ENCODE peak calls at places on chromosome 16, in eight cellular contexts. One of them, this sample, is unnamed. For H3K9me3, the result is how much of the 10 kb centered on the place peaks cover.

GRCh38 chr16:77434022-77434364 is 841 bp downstream of the ADAMTS18 start:
- DNase-seq in lung: no peak
- DNase-seq in uterus: no peak
- DNase-seq in kidney: no peak
- DNase-seq in upper lobe of right lung: no peak
- DNase-seq in endothelial cell of umbilical vein: no peak
- DNase-seq in right lobe of liver: no peak
- DNase-seq in cardiac muscle cell: no peak
- DNase-seq in this sample: no peak

GRCh38 chr16:11011326-11011725 is 67.0 kb downstream of the CLEC16A start:
- DNase-seq in lung: no peak
- DNase-seq in uterus: no peak
- DNase-seq in kidney: no peak
- DNase-seq in upper lobe of right lung: no peak
- DNase-seq in endothelial cell of umbilical vein: no peak
- DNase-seq in right lobe of liver: no peak
- DNase-seq in cardiac muscle cell: no peak
- DNase-seq in this sample: no peak

GRCh38 chr16:21145738-21146137 is 4.9 kb downstream of the DNAH3 start:
- DNase-seq in lung: no peak
- DNase-seq in uterus: no peak
- DNase-seq in kidney: no peak
- DNase-seq in upper lobe of right lung: no peak
- DNase-seq in endothelial cell of umbilical vein: no peak
- DNase-seq in right lobe of liver: no peak
- DNase-seq in cardiac muscle cell: no peak
- DNase-seq in this sample: no peak

GRCh38 chr16:11236855-11237254 is 19.1 kb downstream of the SOCS1 start:
- DNase-seq in lung: peak
- DNase-seq in uterus: no peak
- DNase-seq in kidney: no peak
- DNase-seq in upper lobe of right lung: peak
- DNase-seq in endothelial cell of umbilical vein: no peak
- DNase-seq in right lobe of liver: no peak
- DNase-seq in cardiac muscle cell: no peak
- DNase-seq in this sample: no peak

GRCh38 chr16:12186774-12187335 is 210.3 kb downstream of the SNX29 start:
- DNase-seq in lung: no peak
- DNase-seq in uterus: no peak
- DNase-seq in kidney: no peak
- DNase-seq in upper lobe of right lung: no peak
- DNase-seq in endothelial cell of umbilical vein: peak
- DNase-seq in right lobe of liver: peak
- DNase-seq in cardiac muscle cell: no peak
- DNase-seq in this sample: no peak

GRCh38 chr16:11698271-11698689 is 30.0 kb downstream of the SNN start:
- DNase-seq in lung: no peak
- DNase-seq in uterus: no peak
- DNase-seq in kidney: no peak
- DNase-seq in upper lobe of right lung: no peak
- DNase-seq in endothelial cell of umbilical vein: no peak
- DNase-seq in right lobe of liver: peak
- DNase-seq in cardiac muscle cell: no peak
- DNase-seq in this sample: no peak

GRCh38 chr16:79008869-79009179 is 591.7 kb downstream of the MAF start:
- DNase-seq in lung: no peak
- DNase-seq in uterus: no peak
- DNase-seq in kidney: no peak
- DNase-seq in upper lobe of right lung: no peak
- DNase-seq in endothelial cell of umbilical vein: no peak
- DNase-seq in right lobe of liver: no peak
- DNase-seq in cardiac muscle cell: no peak
- DNase-seq in this sample: no peak

GRCh38 chr16:66175580-66175979 is 190.9 kb upstream of the CDH5 start:
- DNase-seq in lung: no peak
- DNase-seq in uterus: no peak
- DNase-seq in kidney: no peak
- DNase-seq in upper lobe of right lung: no peak
- DNase-seq in endothelial cell of umbilical vein: no peak
- DNase-seq in right lobe of liver: peak
- DNase-seq in cardiac muscle cell: no peak
- DNase-seq in this sample: no peak

GRCh38 chr16:56683424-56684162 is 1.3 kb downstream of the MT1X start:
- DNase-seq in lung: no peak
- DNase-seq in uterus: no peak
- DNase-seq in kidney: no peak
- DNase-seq in upper lobe of right lung: no peak
- DNase-seq in endothelial cell of umbilical vein: no peak
- DNase-seq in right lobe of liver: peak
- DNase-seq in cardiac muscle cell: no peak
- DNase-seq in this sample: no peak

DNA sequence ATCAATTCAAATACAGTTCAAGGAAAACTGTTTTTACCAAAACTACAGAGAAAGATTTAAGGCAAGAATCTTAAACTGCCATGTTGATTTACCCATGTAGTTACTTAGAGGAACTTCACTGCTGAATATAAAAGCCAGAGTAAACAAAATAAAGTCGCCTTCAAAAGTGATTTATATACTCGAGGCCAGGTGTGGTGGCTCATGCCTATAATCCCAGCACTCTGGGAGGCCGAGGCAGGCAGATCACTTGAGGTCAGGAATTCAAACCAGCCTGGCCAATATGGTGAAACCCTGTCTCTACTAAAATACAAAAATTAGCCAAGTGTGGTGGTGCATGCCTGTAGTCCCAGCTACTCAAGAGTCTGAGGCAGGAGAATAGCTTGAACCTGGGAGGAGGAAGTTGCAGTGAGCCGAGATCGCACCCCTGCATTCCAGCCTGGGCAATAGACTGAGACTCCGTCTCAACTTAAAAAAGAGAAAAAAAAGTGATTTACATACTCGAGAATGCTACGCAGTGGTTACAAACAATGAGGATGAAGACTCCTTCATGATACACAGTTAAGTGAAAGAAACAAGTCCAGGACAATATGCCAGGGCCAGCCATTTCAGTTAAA is 54.1 kb upstream of the CNEP1R1 start:
- DNase-seq in lung: no peak
- DNase-seq in uterus: no peak
- DNase-seq in kidney: no peak
- DNase-seq in upper lobe of right lung: no peak
- DNase-seq in endothelial cell of umbilical vein: no peak
- DNase-seq in right lobe of liver: no peak
- DNase-seq in cardiac muscle cell: no peak
- DNase-seq in this sample: no peak
- H3K27ac ChIP-seq in lung: no peak
- H3K27ac ChIP-seq in uterus: no peak
- H3K27ac ChIP-seq in kidney: no peak
- H3K27ac ChIP-seq in upper lobe of right lung: no peak
- H3K27ac ChIP-seq in endothelial cell of umbilical vein: no peak
- H3K27ac ChIP-seq in right lobe of liver: no peak
- H3K27ac ChIP-seq in cardiac muscle cell: no peak
- H3K27ac ChIP-seq in this sample: no peak

DNA sequence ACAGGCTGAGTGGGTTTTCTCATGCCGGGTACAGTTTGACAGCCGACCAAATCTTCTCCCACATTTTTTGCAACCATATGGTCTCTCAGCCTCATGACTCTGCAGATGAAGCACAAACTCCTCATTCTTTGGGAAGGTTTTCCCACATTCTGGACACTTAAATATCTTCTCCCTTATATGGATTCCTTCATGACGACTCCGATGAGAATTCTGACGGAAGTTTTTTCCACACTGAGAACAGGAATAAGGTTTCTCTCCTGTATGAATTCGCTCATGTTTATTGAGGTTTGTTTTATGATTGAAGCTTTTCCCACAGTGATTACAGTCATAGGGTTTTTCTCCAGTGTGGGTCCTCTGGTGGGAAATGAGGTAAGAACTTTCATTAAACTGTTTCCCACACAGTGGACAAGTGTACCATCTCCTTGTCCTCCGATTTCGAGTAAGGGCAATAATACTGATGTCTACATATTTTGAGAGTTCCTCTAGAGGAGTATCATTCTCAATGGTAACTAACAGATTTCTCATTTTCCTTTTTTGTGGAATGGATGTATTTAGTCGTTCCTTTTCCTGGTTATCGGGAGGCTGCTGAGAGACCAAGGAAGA is 10.9 kb downstream of the ZNF200 start:
- DNase-seq in lung: no peak
- DNase-seq in uterus: no peak
- DNase-seq in kidney: no peak
- DNase-seq in upper lobe of right lung: no peak
- DNase-seq in endothelial cell of umbilical vein: peak
- DNase-seq in right lobe of liver: no peak
- DNase-seq in cardiac muscle cell: no peak
- DNase-seq in this sample: no peak
- H3K9me3 ChIP-seq in lung: under half
- H3K9me3 ChIP-seq in uterus: half or more
- H3K9me3 ChIP-seq in kidney: under half
- H3K9me3 ChIP-seq in upper lobe of right lung: half or more
- H3K9me3 ChIP-seq in endothelial cell of umbilical vein: under half
- H3K9me3 ChIP-seq in right lobe of liver: under half
- H3K9me3 ChIP-seq in cardiac muscle cell: under half
- H3K9me3 ChIP-seq in this sample: half or more

DNA sequence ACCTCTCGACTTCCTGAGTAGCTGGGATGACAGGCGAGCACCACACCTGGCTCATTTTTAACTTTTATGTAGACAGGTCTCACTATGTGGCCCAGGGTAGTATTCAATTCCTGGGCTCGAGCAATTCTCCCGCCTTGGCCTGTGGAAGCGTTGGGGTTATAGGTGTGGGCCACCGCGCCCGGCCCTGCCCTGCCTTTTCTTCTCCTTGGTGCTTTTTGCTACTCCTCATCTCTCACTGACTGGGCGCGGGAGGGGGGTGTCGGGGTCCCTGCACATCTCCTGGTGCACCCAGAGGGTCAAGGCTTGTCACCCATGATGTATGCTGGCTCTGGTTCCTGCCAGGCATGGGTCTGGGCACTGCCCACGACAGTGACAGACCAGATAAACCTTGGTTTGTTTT is 2.9 kb downstream of the MCRIP2 start:
- DNase-seq in lung: no peak
- DNase-seq in uterus: no peak
- DNase-seq in kidney: no peak
- DNase-seq in upper lobe of right lung: no peak
- DNase-seq in endothelial cell of umbilical vein: no peak
- DNase-seq in right lobe of liver: no peak
- DNase-seq in cardiac muscle cell: no peak
- DNase-seq in this sample: no peak
- H3K27ac ChIP-seq in lung: no peak
- H3K27ac ChIP-seq in uterus: no peak
- H3K27ac ChIP-seq in kidney: no peak
- H3K27ac ChIP-seq in upper lobe of right lung: no peak
- H3K27ac ChIP-seq in endothelial cell of umbilical vein: no peak
- H3K27ac ChIP-seq in right lobe of liver: peak
- H3K27ac ChIP-seq in cardiac muscle cell: no peak
- H3K27ac ChIP-seq in this sample: no peak

DNA sequence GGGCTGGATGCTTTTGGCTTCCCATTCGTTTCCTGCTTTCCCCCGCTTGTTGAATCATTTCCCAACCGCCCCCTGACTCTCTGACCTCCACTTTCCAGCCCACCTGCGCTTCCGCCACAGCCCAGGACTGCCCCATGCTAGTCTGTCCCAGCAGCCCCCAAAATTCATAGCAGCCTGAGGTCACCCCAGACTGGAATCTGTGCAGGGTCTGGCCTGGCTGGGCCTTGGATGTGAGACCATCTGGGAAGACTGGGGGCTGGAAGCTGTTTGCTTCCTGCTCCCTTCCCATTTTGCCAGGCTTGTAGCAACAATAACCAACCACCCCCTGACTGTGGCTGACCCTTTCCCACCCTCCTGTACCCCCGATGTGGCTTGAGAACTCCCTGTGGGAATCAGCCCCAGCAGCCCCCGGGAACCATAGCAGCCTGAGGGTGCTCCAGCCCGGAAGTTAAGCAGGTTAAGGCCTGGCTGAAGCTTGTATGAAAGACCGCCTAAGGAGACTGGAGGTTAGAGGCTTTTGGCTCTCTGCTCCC is 2290.8 kb downstream of the TP53TG3F start:
- DNase-seq in lung: peak
- DNase-seq in uterus: no peak
- DNase-seq in kidney: no peak
- DNase-seq in upper lobe of right lung: no peak
- DNase-seq in endothelial cell of umbilical vein: no peak
- DNase-seq in right lobe of liver: no peak
- DNase-seq in cardiac muscle cell: no peak
- DNase-seq in this sample: no peak
- H3K9me3 ChIP-seq in lung: half or more
- H3K9me3 ChIP-seq in uterus: under half
- H3K9me3 ChIP-seq in kidney: under half
- H3K9me3 ChIP-seq in upper lobe of right lung: under half
- H3K9me3 ChIP-seq in endothelial cell of umbilical vein: under half
- H3K9me3 ChIP-seq in right lobe of liver: under half
- H3K9me3 ChIP-seq in cardiac muscle cell: under half
- H3K9me3 ChIP-seq in this sample: half or more

GRCh38 chr16:65124596-65124995 is 2.7 kb upstream of the CDH11 start:
- DNase-seq in lung: no peak
- DNase-seq in uterus: no peak
- DNase-seq in kidney: no peak
- DNase-seq in upper lobe of right lung: no peak
- DNase-seq in endothelial cell of umbilical vein: no peak
- DNase-seq in right lobe of liver: no peak
- DNase-seq in cardiac muscle cell: no peak
- DNase-seq in this sample: no peak

GRCh38 chr16:65125322-65125721 is 3.5 kb upstream of the CDH11 start:
- DNase-seq in lung: no peak
- DNase-seq in uterus: no peak
- DNase-seq in kidney: no peak
- DNase-seq in upper lobe of right lung: no peak
- DNase-seq in endothelial cell of umbilical vein: no peak
- DNase-seq in right lobe of liver: no peak
- DNase-seq in cardiac muscle cell: no peak
- DNase-seq in this sample: no peak

GRCh38 chr16:65122974-65123845 is 1.3 kb upstream of the CDH11 start:
- DNase-seq in lung: peak
- DNase-seq in uterus: peak
- DNase-seq in kidney: peak
- DNase-seq in upper lobe of right lung: peak
- DNase-seq in endothelial cell of umbilical vein: no peak
- DNase-seq in right lobe of liver: no peak
- DNase-seq in cardiac muscle cell: peak
- DNase-seq in this sample: no peak

GRCh38 chr16:65122724-65122973 is 786 bp upstream of the CDH11 start:
- DNase-seq in lung: no peak
- DNase-seq in uterus: no peak
- DNase-seq in kidney: no peak
- DNase-seq in upper lobe of right lung: no peak
- DNase-seq in endothelial cell of umbilical vein: peak
- DNase-seq in right lobe of liver: no peak
- DNase-seq in cardiac muscle cell: no peak
- DNase-seq in this sample: no peak

GRCh38 chr16:65123846-65124513 is 2.1 kb upstream of the CDH11 start:
- DNase-seq in lung: no peak
- DNase-seq in uterus: no peak
- DNase-seq in kidney: peak
- DNase-seq in upper lobe of right lung: no peak
- DNase-seq in endothelial cell of umbilical vein: no peak
- DNase-seq in right lobe of liver: no peak
- DNase-seq in cardiac muscle cell: no peak
- DNase-seq in this sample: no peak
- H3K27ac ChIP-seq in lung: peak
- H3K27ac ChIP-seq in uterus: peak
- H3K27ac ChIP-seq in kidney: peak
- H3K27ac ChIP-seq in upper lobe of right lung: peak
- H3K27ac ChIP-seq in endothelial cell of umbilical vein: no peak
- H3K27ac ChIP-seq in right lobe of liver: no peak
- H3K27ac ChIP-seq in cardiac muscle cell: no peak
- H3K27ac ChIP-seq in this sample: peak